ENCODE peak calls at places on chromosomes 7 and 10, in four cellular contexts. E is IMR-90, J is mucosa of descending colon, K is psoas muscle. S is an unnamed sample.
A peak's percentile ranks its signal among the peaks of the same experiment; 100 is the strongest.

GRCh38 chr10:20811131-20811530 is 86.0 kb downstream of the NEBL start:
- DNase-seq in E (no peak), J (no peak), K (no peak), S (no peak)

GRCh38 chr7:139774376-139774775 is 3.4 kb downstream of the HIPK2 start:
- DNase-seq in E (peak; percentile 90), J (no peak), K (no peak), S (peak; percentile 92)

GRCh38 chr10:72124984-72125383 is 36.6 kb upstream of the SPOCK2 start:
- DNase-seq in E (peak; percentile 77), J (no peak), K (no peak), S (peak; percentile 44)

GRCh38 chr10:78342787-78343186 is 309.1 kb downstream of the RPS24 start:
- DNase-seq in E (no peak), J (no peak), K (no peak), S (no peak)

GRCh38 chr7:118311121-118311803 is 86.8 kb downstream of the ANKRD7 start:
- DNase-seq in E (no peak), J (no peak), K (no peak), S (peak; percentile 10)

GRCh38 chr7:39615350-39615975 is 7.9 kb upstream of the RALA start:
- DNase-seq in E (no peak), J (no peak), K (no peak), S (no peak)

GRCh38 chr10:61016007-61016406 is 72.0 kb upstream of the RHOBTB1 start:
- DNase-seq in E (no peak), J (no peak), K (no peak), S (no peak)

GRCh38 chr10:132175907-132176581 is 10.7 kb upstream of the DPYSL4 start:
- DNase-seq in E (no peak), J (peak; percentile 28), K (peak; percentile 37), S (no peak)

GRCh38 chr7:16241017-16241416 is 180.3 kb downstream of the CRPPA start:
- DNase-seq in E (no peak), J (no peak), K (no peak), S (no peak)

GRCh38 chr7:148909560-148909959 is 25.5 kb upstream of the EZH2 start:
- DNase-seq in E (no peak), J (no peak), K (no peak), S (no peak)

GRCh38 chr7:122100021-122100420 is 44.0 kb downstream of the AASS start:
- DNase-seq in E (peak; percentile 3), J (no peak), K (no peak), S (no peak)

GRCh38 chr7:121603886-121604285 is 207.8 kb upstream of the FAM3C start:
- DNase-seq in E (no peak), J (no peak), K (no peak), S (no peak)

GRCh38 chr7:28115261-28115660 is 65.3 kb downstream of the JAZF1 start:
- DNase-seq in E (no peak), J (no peak), K (no peak), S (no peak)
- H3K4me3 ChIP-seq in E (no peak overlapping the region), J (no peak overlapping the region), K (no peak overlapping the region), S (no peak overlapping the region)

GRCh38 chr7:98772242-98772603 is 97.6 kb downstream of the TMEM130 start:
- DNase-seq in E (no peak), J (no peak), K (no peak), S (no peak)
- H3K4me3 ChIP-seq in E (no peak overlapping the region), J (no peak overlapping the region), K (no peak overlapping the region), S (no peak overlapping the region)

DNA sequence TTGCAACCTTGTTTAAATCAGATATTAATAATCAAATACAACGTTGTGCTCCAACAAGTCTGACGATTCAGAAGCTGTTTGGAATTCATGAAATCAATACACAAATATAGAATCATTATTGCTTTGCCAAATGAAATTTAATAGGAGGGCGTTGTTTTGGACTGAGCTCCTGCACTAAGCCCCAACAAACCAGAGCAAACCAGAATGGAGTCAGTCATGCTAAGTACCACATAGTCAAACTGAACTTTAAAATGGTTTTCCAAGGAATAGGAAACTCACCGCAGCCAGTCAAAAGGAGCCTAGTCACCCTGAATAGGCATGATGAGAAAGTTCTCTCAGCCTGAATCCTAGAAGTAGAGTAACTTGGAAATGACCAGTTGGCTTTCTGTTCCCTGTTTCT is 53.7 kb downstream of the HACD1 start:
- DNase-seq in E (no peak), J (no peak), K (no peak), S (no peak)
- H3K4me3 ChIP-seq in E (no peak overlapping the region), J (no peak overlapping the region), K (no peak overlapping the region), S (no peak overlapping the region)

GRCh38 chr7:2529161-2530075 is 9.8 kb downstream of the LFNG start:
- DNase-seq in E (peak; percentile 52), J (peak; percentile 91), K (peak; percentile 84), S (peak; percentile 66)
- H3K4me3 ChIP-seq in E (no peak overlapping the region), J (no peak overlapping the region), K (no peak overlapping the region), S (no peak overlapping the region)

DNA sequence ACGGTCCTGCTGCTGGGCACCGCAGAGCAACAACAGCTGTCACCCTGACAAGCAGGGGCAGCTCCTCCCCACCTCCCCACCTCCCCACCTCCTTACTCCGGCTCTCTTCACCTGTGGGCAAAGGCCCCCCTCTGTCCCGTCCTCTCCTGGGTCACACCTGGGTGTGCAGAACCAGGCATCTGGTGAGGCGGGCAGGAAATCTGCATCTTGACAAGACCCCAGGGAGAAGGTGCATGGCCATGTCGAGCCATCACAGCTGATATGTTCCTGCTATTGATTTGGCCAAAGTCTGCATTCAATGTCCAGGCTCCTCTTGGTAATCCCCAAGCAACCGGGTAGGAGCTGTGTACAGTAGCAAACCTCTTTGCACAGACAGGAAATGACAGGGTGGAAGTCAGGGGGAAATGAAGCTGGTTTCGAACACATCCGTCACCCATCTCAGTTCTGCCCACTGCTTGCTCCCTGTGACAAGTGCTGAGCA is 554.2 kb downstream of the DNAJB6 start:
- DNase-seq in E (no peak), J (no peak), K (no peak), S (no peak)
- H3K4me3 ChIP-seq in E (no peak overlapping the region), J (no peak overlapping the region), K (no peak overlapping the region), S (no peak overlapping the region)

GRCh38 chr10:103693070-103693811 is 162.1 kb downstream of the SH3PXD2A start:
- DNase-seq in E (no peak), J (no peak), K (peak; percentile 64), S (no peak)
- H3K4me3 ChIP-seq in E (peak overlapping the region; percentile 55), J (no peak overlapping the region), K (peak overlapping the region; percentile 53), S (peak overlapping the region; percentile 36)